ENCODE peak calls at places on chromosome 6, in nine cellular contexts. One of them, this sample, is unnamed.
A peak's percentile ranks its signal among the peaks of the same experiment; 100 is the strongest.

GRCh38 chr6:144062757-144063156 is 32.6 kb downstream of the SF3B5 start:
- DNase-seq in activated T-cell treated with anti-CD3 and anti-CD28 coated beads, Interleukin-2, amount 50 U/mL, for 72 hours: no peak
- DNase-seq in pancreas: no peak
- DNase-seq in caudate nucleus: no peak
- DNase-seq in GM20000: no peak
- DNase-seq in activated effector memory CD4-positive, alpha-beta T cell treated with anti-CD3 and anti-CD28 coated beads, Interleukin-2, amount 50 U/mL, for 16 hours: no peak
- DNase-seq in astrocyte: no peak
- DNase-seq in HFF-Myc: no peak
- DNase-seq in HTR-8/SVneo: no peak
- DNase-seq in this sample: no peak

GRCh38 chr6:37314803-37315515 is 38.8 kb upstream of the RNF8 start:
- DNase-seq in HTR-8/SVneo: peak; percentile 44
- DNase-seq in activated T-cell treated with anti-CD3 and anti-CD28 coated beads, Interleukin-2, amount 50 U/mL, for 72 hours: peak; percentile 46
- DNase-seq in caudate nucleus: no peak
- DNase-seq in HFF-Myc: no peak
- DNase-seq in astrocyte: peak; percentile 26
- DNase-seq in pancreas: peak; percentile 55
- DNase-seq in activated effector memory CD4-positive, alpha-beta T cell treated with anti-CD3 and anti-CD28 coated beads, Interleukin-2, amount 50 U/mL, for 16 hours: peak; percentile 65
- DNase-seq in GM20000: peak; percentile 59
- DNase-seq in this sample: no peak

GRCh38 chr6:126300735-126301134 is 39.2 kb upstream of the CENPW start:
- DNase-seq in activated T-cell treated with anti-CD3 and anti-CD28 coated beads, Interleukin-2, amount 50 U/mL, for 72 hours: no peak
- DNase-seq in GM20000: peak; percentile 25
- DNase-seq in astrocyte: no peak
- DNase-seq in caudate nucleus: no peak
- DNase-seq in activated effector memory CD4-positive, alpha-beta T cell treated with anti-CD3 and anti-CD28 coated beads, Interleukin-2, amount 50 U/mL, for 16 hours: no peak
- DNase-seq in HFF-Myc: no peak
- DNase-seq in HTR-8/SVneo: no peak
- DNase-seq in pancreas: no peak
- DNase-seq in this sample: no peak

GRCh38 chr6:170290306-170291128 is at the start of gene DLL1:
- DNase-seq in pancreas: peak; percentile 68
- DNase-seq in HTR-8/SVneo: no peak
- DNase-seq in caudate nucleus: peak; percentile 78
- DNase-seq in GM20000: peak; percentile 67
- DNase-seq in activated effector memory CD4-positive, alpha-beta T cell treated with anti-CD3 and anti-CD28 coated beads, Interleukin-2, amount 50 U/mL, for 16 hours: peak; percentile 72
- DNase-seq in HFF-Myc: no peak
- DNase-seq in activated T-cell treated with anti-CD3 and anti-CD28 coated beads, Interleukin-2, amount 50 U/mL, for 72 hours: peak; percentile 52
- DNase-seq in astrocyte: peak; percentile 17
- DNase-seq in this sample: no peak

GRCh38 chr6:1596088-1596852 is 13.4 kb upstream of the FOXC1 start:
- DNase-seq in pancreas: peak; percentile 81
- DNase-seq in GM20000: peak; percentile 92
- DNase-seq in caudate nucleus: peak; percentile 15
- DNase-seq in astrocyte: no peak
- DNase-seq in activated effector memory CD4-positive, alpha-beta T cell treated with anti-CD3 and anti-CD28 coated beads, Interleukin-2, amount 50 U/mL, for 16 hours: peak; percentile 87
- DNase-seq in HTR-8/SVneo: peak; percentile 80
- DNase-seq in activated T-cell treated with anti-CD3 and anti-CD28 coated beads, Interleukin-2, amount 50 U/mL, for 72 hours: peak; percentile 71
- DNase-seq in HFF-Myc: no peak
- DNase-seq in this sample: no peak

GRCh38 chr6:103011605-103012004 is 1618.1 kb downstream of the GRIK2 start:
- DNase-seq in GM20000: no peak
- DNase-seq in astrocyte: no peak
- DNase-seq in activated T-cell treated with anti-CD3 and anti-CD28 coated beads, Interleukin-2, amount 50 U/mL, for 72 hours: no peak
- DNase-seq in caudate nucleus: no peak
- DNase-seq in HFF-Myc: no peak
- DNase-seq in pancreas: no peak
- DNase-seq in HTR-8/SVneo: no peak
- DNase-seq in activated effector memory CD4-positive, alpha-beta T cell treated with anti-CD3 and anti-CD28 coated beads, Interleukin-2, amount 50 U/mL, for 16 hours: no peak
- DNase-seq in this sample: no peak

GRCh38 chr6:102352552-102352951 is 959.0 kb downstream of the GRIK2 start:
- DNase-seq in activated T-cell treated with anti-CD3 and anti-CD28 coated beads, Interleukin-2, amount 50 U/mL, for 72 hours: no peak
- DNase-seq in pancreas: no peak
- DNase-seq in HFF-Myc: no peak
- DNase-seq in HTR-8/SVneo: no peak
- DNase-seq in activated effector memory CD4-positive, alpha-beta T cell treated with anti-CD3 and anti-CD28 coated beads, Interleukin-2, amount 50 U/mL, for 16 hours: no peak
- DNase-seq in astrocyte: no peak
- DNase-seq in GM20000: no peak
- DNase-seq in caudate nucleus: no peak
- DNase-seq in this sample: no peak

GRCh38 chr6:137044366-137045220 is at the start of gene IL20RA:
- DNase-seq in activated effector memory CD4-positive, alpha-beta T cell treated with anti-CD3 and anti-CD28 coated beads, Interleukin-2, amount 50 U/mL, for 16 hours: peak; percentile 61
- DNase-seq in HTR-8/SVneo: peak; percentile 25
- DNase-seq in astrocyte: no peak
- DNase-seq in HFF-Myc: no peak
- DNase-seq in caudate nucleus: no peak
- DNase-seq in activated T-cell treated with anti-CD3 and anti-CD28 coated beads, Interleukin-2, amount 50 U/mL, for 72 hours: peak; percentile 15
- DNase-seq in pancreas: peak; percentile 49
- DNase-seq in GM20000: peak; percentile 73
- DNase-seq in this sample: no peak

GRCh38 chr6:16711551-16712249 is 49.6 kb downstream of the ATXN1 start:
- DNase-seq in caudate nucleus: no peak
- DNase-seq in HTR-8/SVneo: no peak
- DNase-seq in HFF-Myc: no peak
- DNase-seq in activated T-cell treated with anti-CD3 and anti-CD28 coated beads, Interleukin-2, amount 50 U/mL, for 72 hours: no peak
- DNase-seq in pancreas: no peak
- DNase-seq in GM20000: no peak
- DNase-seq in astrocyte: no peak
- DNase-seq in activated effector memory CD4-positive, alpha-beta T cell treated with anti-CD3 and anti-CD28 coated beads, Interleukin-2, amount 50 U/mL, for 16 hours: peak; percentile 87
- DNase-seq in this sample: no peak

GRCh38 chr6:129710722-129711631 is 1.0 kb upstream of the ARHGAP18 start:
- DNase-seq in activated T-cell treated with anti-CD3 and anti-CD28 coated beads, Interleukin-2, amount 50 U/mL, for 72 hours: no peak
- DNase-seq in pancreas: no peak
- DNase-seq in caudate nucleus: no peak
- DNase-seq in astrocyte: no peak
- DNase-seq in HTR-8/SVneo: no peak
- DNase-seq in activated effector memory CD4-positive, alpha-beta T cell treated with anti-CD3 and anti-CD28 coated beads, Interleukin-2, amount 50 U/mL, for 16 hours: no peak
- DNase-seq in GM20000: no peak
- DNase-seq in HFF-Myc: no peak
- DNase-seq in this sample: no peak

GRCh38 chr6:160000280-160000704 is 31.4 kb downstream of the IGF2R start:
- DNase-seq in activated T-cell treated with anti-CD3 and anti-CD28 coated beads, Interleukin-2, amount 50 U/mL, for 72 hours: no peak
- DNase-seq in pancreas: no peak
- DNase-seq in caudate nucleus: peak; percentile 34
- DNase-seq in GM20000: no peak
- DNase-seq in HFF-Myc: no peak
- DNase-seq in astrocyte: peak; percentile 37
- DNase-seq in activated effector memory CD4-positive, alpha-beta T cell treated with anti-CD3 and anti-CD28 coated beads, Interleukin-2, amount 50 U/mL, for 16 hours: no peak
- DNase-seq in HTR-8/SVneo: no peak
- DNase-seq in this sample: no peak

GRCh38 chr6:56364482-56365313 is 117.3 kb upstream of the COL21A1 start:
- DNase-seq in astrocyte: peak; percentile 87
- DNase-seq in HFF-Myc: no peak
- DNase-seq in caudate nucleus: no peak
- DNase-seq in pancreas: no peak
- DNase-seq in HTR-8/SVneo: peak; percentile 23
- DNase-seq in activated effector memory CD4-positive, alpha-beta T cell treated with anti-CD3 and anti-CD28 coated beads, Interleukin-2, amount 50 U/mL, for 16 hours: no peak
- DNase-seq in activated T-cell treated with anti-CD3 and anti-CD28 coated beads, Interleukin-2, amount 50 U/mL, for 72 hours: no peak
- DNase-seq in GM20000: no peak
- DNase-seq in this sample: no peak

GRCh38 chr6:150813319-150813992 is 52.0 kb upstream of the MTHFD1L start:
- DNase-seq in HTR-8/SVneo: no peak
- DNase-seq in HFF-Myc: no peak
- DNase-seq in astrocyte: peak; percentile 70
- DNase-seq in pancreas: no peak
- DNase-seq in activated T-cell treated with anti-CD3 and anti-CD28 coated beads, Interleukin-2, amount 50 U/mL, for 72 hours: peak; percentile 74
- DNase-seq in GM20000: peak; percentile 62
- DNase-seq in activated effector memory CD4-positive, alpha-beta T cell treated with anti-CD3 and anti-CD28 coated beads, Interleukin-2, amount 50 U/mL, for 16 hours: peak; percentile 69
- DNase-seq in caudate nucleus: no peak
- DNase-seq in this sample: no peak

GRCh38 chr6:5084787-5085637 is at the start of gene PPP1R3G:
- DNase-seq in activated T-cell treated with anti-CD3 and anti-CD28 coated beads, Interleukin-2, amount 50 U/mL, for 72 hours: peak; percentile 34
- DNase-seq in activated effector memory CD4-positive, alpha-beta T cell treated with anti-CD3 and anti-CD28 coated beads, Interleukin-2, amount 50 U/mL, for 16 hours: no peak
- DNase-seq in astrocyte: peak; percentile 59
- DNase-seq in HTR-8/SVneo: peak; percentile 45
- DNase-seq in GM20000: peak; percentile 82
- DNase-seq in caudate nucleus: no peak
- DNase-seq in pancreas: no peak
- DNase-seq in HFF-Myc: no peak
- DNase-seq in this sample: no peak

GRCh38 chr6:137036566-137037300 is 8.0 kb downstream of the IL20RA start:
- DNase-seq in astrocyte: no peak
- DNase-seq in HFF-Myc: no peak
- DNase-seq in pancreas: no peak
- DNase-seq in activated effector memory CD4-positive, alpha-beta T cell treated with anti-CD3 and anti-CD28 coated beads, Interleukin-2, amount 50 U/mL, for 16 hours: no peak
- DNase-seq in caudate nucleus: no peak
- DNase-seq in activated T-cell treated with anti-CD3 and anti-CD28 coated beads, Interleukin-2, amount 50 U/mL, for 72 hours: no peak
- DNase-seq in HTR-8/SVneo: no peak
- DNase-seq in GM20000: no peak
- DNase-seq in this sample: no peak

This sample was measured in foreskin melanocyte.